ENCODE peak calls at places on chromosomes 5 and 9, in nine cellular contexts. One of them, this sample, is unnamed. For H3K4me1, the result is how much of the 10 kb centered on the place peaks cover.

GRCh38 chr5:8457187-8458037 is 588.5 kb downstream of the MTRR start:
- DNase-seq in neural progenitor cell: no peak
- DNase-seq in PC-3: no peak
- DNase-seq in hepatocyte: no peak
- DNase-seq in MM.1S: no peak
- DNase-seq in SK-N-SH: peak
- DNase-seq in HCT116: no peak
- DNase-seq in OCI-LY7: no peak
- DNase-seq in GM23248: peak
- DNase-seq in this sample: peak

GRCh38 chr5:95669540-95669939 is 13.3 kb downstream of the SPATA9 start:
- DNase-seq in OCI-LY7: no peak
- DNase-seq in neural progenitor cell: no peak
- DNase-seq in GM23248: peak
- DNase-seq in PC-3: no peak
- DNase-seq in MM.1S: no peak
- DNase-seq in HCT116: no peak
- DNase-seq in SK-N-SH: no peak
- DNase-seq in hepatocyte: peak
- DNase-seq in this sample: no peak

GRCh38 chr9:5438301-5439162 is 807 bp upstream of the PLGRKT start:
- DNase-seq in MM.1S: peak
- DNase-seq in OCI-LY7: peak
- DNase-seq in neural progenitor cell: no peak
- DNase-seq in hepatocyte: peak
- DNase-seq in HCT116: no peak
- DNase-seq in SK-N-SH: no peak
- DNase-seq in PC-3: no peak
- DNase-seq in GM23248: peak
- DNase-seq in this sample: no peak

GRCh38 chr5:165209101-165209727 is 1703.8 kb downstream of the MAT2B start:
- DNase-seq in neural progenitor cell: peak
- DNase-seq in PC-3: peak
- DNase-seq in hepatocyte: peak
- DNase-seq in OCI-LY7: peak
- DNase-seq in GM23248: peak
- DNase-seq in SK-N-SH: peak
- DNase-seq in HCT116: no peak
- DNase-seq in MM.1S: peak
- DNase-seq in this sample: peak

GRCh38 chr5:3694819-3695218 is 99.2 kb downstream of the IRX1 start:
- DNase-seq in SK-N-SH: no peak
- DNase-seq in GM23248: peak
- DNase-seq in MM.1S: no peak
- DNase-seq in hepatocyte: no peak
- DNase-seq in PC-3: no peak
- DNase-seq in neural progenitor cell: no peak
- DNase-seq in OCI-LY7: no peak
- DNase-seq in HCT116: no peak
- DNase-seq in this sample: no peak

GRCh38 chr5:13613621-13614020 is 330.9 kb downstream of the DNAH5 start:
- DNase-seq in hepatocyte: no peak
- DNase-seq in MM.1S: no peak
- DNase-seq in neural progenitor cell: no peak
- DNase-seq in PC-3: no peak
- DNase-seq in OCI-LY7: no peak
- DNase-seq in SK-N-SH: no peak
- DNase-seq in GM23248: no peak
- DNase-seq in HCT116: no peak
- DNase-seq in this sample: no peak

GRCh38 chr5:10218658-10219057 is 31.0 kb downstream of the ATPSCKMT start:
- DNase-seq in neural progenitor cell: no peak
- DNase-seq in MM.1S: no peak
- DNase-seq in hepatocyte: no peak
- DNase-seq in SK-N-SH: no peak
- DNase-seq in HCT116: no peak
- DNase-seq in OCI-LY7: no peak
- DNase-seq in GM23248: no peak
- DNase-seq in PC-3: no peak
- DNase-seq in this sample: no peak

GRCh38 chr9:112443200-112443599 is 43.4 kb upstream of the KIAA1958 start:
- DNase-seq in OCI-LY7: peak
- DNase-seq in SK-N-SH: no peak
- DNase-seq in MM.1S: peak
- DNase-seq in neural progenitor cell: peak
- DNase-seq in hepatocyte: no peak
- DNase-seq in HCT116: no peak
- DNase-seq in GM23248: peak
- DNase-seq in PC-3: peak
- DNase-seq in this sample: peak

GRCh38 chr9:101027733-101028345 is 688 bp upstream of the PLPPR1 start:
- DNase-seq in PC-3: no peak
- DNase-seq in GM23248: no peak
- DNase-seq in neural progenitor cell: peak
- DNase-seq in HCT116: no peak
- DNase-seq in SK-N-SH: no peak
- DNase-seq in hepatocyte: no peak
- DNase-seq in MM.1S: no peak
- DNase-seq in OCI-LY7: no peak
- DNase-seq in this sample: no peak

GRCh38 chr5:83721878-83722779 is 1.5 kb upstream of the HAPLN1 start:
- DNase-seq in HCT116: peak
- DNase-seq in MM.1S: peak
- DNase-seq in hepatocyte: peak
- DNase-seq in GM23248: peak
- DNase-seq in SK-N-SH: peak
- DNase-seq in OCI-LY7: no peak
- DNase-seq in PC-3: peak
- DNase-seq in neural progenitor cell: peak
- DNase-seq in this sample: peak

GRCh38 chr5:171869956-171870355 is 84.3 kb downstream of the SMIM23 start:
- DNase-seq in GM23248: no peak
- DNase-seq in OCI-LY7: no peak
- DNase-seq in neural progenitor cell: no peak
- DNase-seq in HCT116: no peak
- DNase-seq in SK-N-SH: no peak
- DNase-seq in hepatocyte: no peak
- DNase-seq in PC-3: no peak
- DNase-seq in MM.1S: no peak
- DNase-seq in this sample: no peak

GRCh38 chr5:106877881-106878280 is 792.9 kb downstream of the EFNA5 start:
- DNase-seq in hepatocyte: no peak
- DNase-seq in PC-3: no peak
- DNase-seq in neural progenitor cell: no peak
- DNase-seq in MM.1S: no peak
- DNase-seq in SK-N-SH: no peak
- DNase-seq in HCT116: no peak
- DNase-seq in GM23248: no peak
- DNase-seq in OCI-LY7: no peak
- DNase-seq in this sample: no peak

GRCh38 chr9:10366171-10366779 is 246.5 kb downstream of the PTPRD start:
- DNase-seq in SK-N-SH: peak
- DNase-seq in HCT116: peak
- DNase-seq in MM.1S: peak
- DNase-seq in OCI-LY7: peak
- DNase-seq in PC-3: peak
- DNase-seq in GM23248: peak
- DNase-seq in hepatocyte: peak
- DNase-seq in neural progenitor cell: peak
- DNase-seq in this sample: peak

GRCh38 chr9:132645711-132646110 is 24.1 kb downstream of the DDX31 start:
- DNase-seq in neural progenitor cell: no peak
- DNase-seq in PC-3: no peak
- DNase-seq in MM.1S: no peak
- DNase-seq in HCT116: no peak
- DNase-seq in hepatocyte: no peak
- DNase-seq in OCI-LY7: no peak
- DNase-seq in GM23248: no peak
- DNase-seq in SK-N-SH: no peak
- DNase-seq in this sample: no peak

GRCh38 chr5:66639036-66639435 is 42.8 kb downstream of the MAST4 start:
- DNase-seq in neural progenitor cell: no peak
- DNase-seq in SK-N-SH: no peak
- DNase-seq in OCI-LY7: no peak
- DNase-seq in GM23248: no peak
- DNase-seq in PC-3: no peak
- DNase-seq in HCT116: no peak
- DNase-seq in hepatocyte: no peak
- DNase-seq in MM.1S: no peak
- DNase-seq in this sample: no peak

GRCh38 chr9:2709645-2710101 is 7.6 kb upstream of the KCNV2 start:
- DNase-seq in HCT116: no peak
- DNase-seq in hepatocyte: no peak
- DNase-seq in OCI-LY7: peak
- DNase-seq in GM23248: peak
- DNase-seq in MM.1S: no peak
- DNase-seq in SK-N-SH: peak
- DNase-seq in PC-3: no peak
- DNase-seq in neural progenitor cell: no peak
- DNase-seq in this sample: no peak

GRCh38 chr5:176533894-176534611 is 3.1 kb downstream of the RNF44 start:
- DNase-seq in MM.1S: no peak
- DNase-seq in SK-N-SH: no peak
- DNase-seq in PC-3: peak
- DNase-seq in OCI-LY7: peak
- DNase-seq in neural progenitor cell: no peak
- DNase-seq in hepatocyte: no peak
- DNase-seq in GM23248: peak
- DNase-seq in HCT116: no peak
- DNase-seq in this sample: no peak

GRCh38 chr5:6373081-6373846 is 5.1 kb downstream of the MED10 start:
- DNase-seq in MM.1S: no peak
- DNase-seq in neural progenitor cell: no peak
- DNase-seq in HCT116: no peak
- DNase-seq in PC-3: no peak
- DNase-seq in SK-N-SH: no peak
- DNase-seq in GM23248: no peak
- DNase-seq in OCI-LY7: no peak
- DNase-seq in hepatocyte: no peak
- DNase-seq in this sample: no peak

GRCh38 chr9:93828331-93829097 is 126.6 kb downstream of the BARX1 start:
- DNase-seq in SK-N-SH: no peak
- DNase-seq in GM23248: no peak
- DNase-seq in hepatocyte: peak
- DNase-seq in HCT116: no peak
- DNase-seq in PC-3: no peak
- DNase-seq in OCI-LY7: no peak
- DNase-seq in MM.1S: no peak
- DNase-seq in neural progenitor cell: no peak
- DNase-seq in this sample: no peak

GRCh38 chr9:112093875-112094227 is 81.2 kb downstream of the SUSD1 start:
- DNase-seq in HCT116: no peak
- DNase-seq in PC-3: no peak
- DNase-seq in SK-N-SH: no peak
- DNase-seq in MM.1S: no peak
- DNase-seq in GM23248: no peak
- DNase-seq in neural progenitor cell: no peak
- DNase-seq in OCI-LY7: no peak
- DNase-seq in hepatocyte: no peak
- DNase-seq in this sample: no peak

GRCh38 chr9:21682376-21682775 is 120.1 kb upstream of the MTAP start:
- DNase-seq in hepatocyte: no peak
- DNase-seq in SK-N-SH: no peak
- DNase-seq in OCI-LY7: no peak
- DNase-seq in HCT116: no peak
- DNase-seq in PC-3: no peak
- DNase-seq in MM.1S: no peak
- DNase-seq in GM23248: peak
- DNase-seq in neural progenitor cell: no peak
- DNase-seq in this sample: no peak

GRCh38 chr9:95268681-95269080 is 48.8 kb downstream of the FANCC start:
- DNase-seq in OCI-LY7: peak
- DNase-seq in MM.1S: peak
- DNase-seq in PC-3: peak
- DNase-seq in SK-N-SH: peak
- DNase-seq in HCT116: peak
- DNase-seq in neural progenitor cell: peak
- DNase-seq in hepatocyte: peak
- DNase-seq in GM23248: peak
- DNase-seq in this sample: peak

GRCh38 chr5:159905496-159905895 is 10.8 kb upstream of the ADRA1B start:
- DNase-seq in hepatocyte: peak
- DNase-seq in OCI-LY7: no peak
- DNase-seq in MM.1S: peak
- DNase-seq in HCT116: peak
- DNase-seq in PC-3: peak
- DNase-seq in SK-N-SH: no peak
- DNase-seq in GM23248: peak
- DNase-seq in neural progenitor cell: no peak
- DNase-seq in this sample: no peak
- TF ChIP-seq EZH2phosphoT487 in hepatocyte: no peak
- TF ChIP-seq EZH2phosphoT487 in OCI-LY7: no peak
- TF ChIP-seq EZH2phosphoT487 in MM.1S: no peak
- TF ChIP-seq EZH2phosphoT487 in HCT116: no peak
- TF ChIP-seq EZH2phosphoT487 in PC-3: peak
- TF ChIP-seq EZH2phosphoT487 in SK-N-SH: no peak
- TF ChIP-seq EZH2phosphoT487 in GM23248: peak
- TF ChIP-seq EZH2phosphoT487 in neural progenitor cell: no peak
- TF ChIP-seq EZH2phosphoT487 in this sample: no peak

GRCh38 chr5:160268111-160268510 is 38.8 kb downstream of the FABP6 start:
- DNase-seq in GM23248: no peak
- DNase-seq in PC-3: no peak
- DNase-seq in hepatocyte: no peak
- DNase-seq in OCI-LY7: no peak
- DNase-seq in SK-N-SH: no peak
- DNase-seq in neural progenitor cell: no peak
- DNase-seq in MM.1S: no peak
- DNase-seq in HCT116: no peak
- DNase-seq in this sample: no peak
- H3K4me1 ChIP-seq in GM23248: under half
- H3K4me1 ChIP-seq in PC-3: under half
- H3K4me1 ChIP-seq in hepatocyte: under half
- H3K4me1 ChIP-seq in OCI-LY7: under half
- H3K4me1 ChIP-seq in SK-N-SH: under half
- H3K4me1 ChIP-seq in neural progenitor cell: half or more
- H3K4me1 ChIP-seq in MM.1S: under half
- H3K4me1 ChIP-seq in HCT116: under half
- H3K4me1 ChIP-seq in this sample: half or more

DNA sequence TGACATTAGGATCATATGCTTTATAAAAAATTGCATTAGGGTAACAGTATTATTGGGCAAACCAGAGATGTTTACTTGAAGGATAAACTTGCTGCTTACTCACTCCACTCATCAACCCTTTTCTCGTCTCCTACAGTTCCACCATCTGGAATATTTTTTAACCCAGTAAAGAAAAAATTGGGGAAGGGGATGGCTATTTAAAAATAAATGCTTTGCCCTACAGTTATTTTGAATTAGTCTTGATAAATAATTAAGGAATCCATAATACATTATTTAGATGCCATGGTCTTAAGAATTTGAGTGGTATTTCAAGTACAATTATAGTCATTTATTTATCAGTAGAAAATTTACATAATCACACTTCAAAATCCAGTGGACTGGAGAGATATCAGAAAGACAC is 225.8 kb downstream of the MEF2C start:
- DNase-seq in PC-3: no peak
- DNase-seq in OCI-LY7: no peak
- DNase-seq in HCT116: no peak
- DNase-seq in GM23248: no peak
- DNase-seq in neural progenitor cell: no peak
- DNase-seq in SK-N-SH: no peak
- DNase-seq in hepatocyte: no peak
- DNase-seq in MM.1S: no peak
- DNase-seq in this sample: no peak
- TF ChIP-seq EZH2phosphoT487 in PC-3: no peak
- TF ChIP-seq EZH2phosphoT487 in OCI-LY7: no peak
- TF ChIP-seq EZH2phosphoT487 in HCT116: no peak
- TF ChIP-seq EZH2phosphoT487 in GM23248: no peak
- TF ChIP-seq EZH2phosphoT487 in neural progenitor cell: no peak
- TF ChIP-seq EZH2phosphoT487 in SK-N-SH: no peak
- TF ChIP-seq EZH2phosphoT487 in hepatocyte: no peak
- TF ChIP-seq EZH2phosphoT487 in MM.1S: no peak
- TF ChIP-seq EZH2phosphoT487 in this sample: no peak

GRCh38 chr5:142821027-142821732 is 51.0 kb downstream of the ARHGAP26 start:
- DNase-seq in MM.1S: no peak
- DNase-seq in PC-3: peak
- DNase-seq in GM23248: no peak
- DNase-seq in SK-N-SH: no peak
- DNase-seq in neural progenitor cell: no peak
- DNase-seq in HCT116: no peak
- DNase-seq in hepatocyte: no peak
- DNase-seq in OCI-LY7: no peak
- DNase-seq in this sample: no peak
- H3K4me1 ChIP-seq in MM.1S: under half
- H3K4me1 ChIP-seq in PC-3: half or more
- H3K4me1 ChIP-seq in GM23248: half or more
- H3K4me1 ChIP-seq in SK-N-SH: half or more
- H3K4me1 ChIP-seq in neural progenitor cell: under half
- H3K4me1 ChIP-seq in HCT116: half or more
- H3K4me1 ChIP-seq in hepatocyte: under half
- H3K4me1 ChIP-seq in OCI-LY7: under half
- H3K4me1 ChIP-seq in this sample: under half

This sample was measured in GM23338.